ENCODE peak calls at places on chromosomes 6 and 20, in four cellular contexts. One of them, this sample, is unnamed.

GRCh38 chr20:44471481-44471882 is 4.2 kb upstream of the TTPAL start:
- DNase-seq in prostate gland: no peak
- DNase-seq in psoas muscle: no peak
- DNase-seq in fibroblast of pulmonary artery: peak; percentile 71
- DNase-seq in this sample: peak; percentile 46

GRCh38 chr20:5369622-5370021 is 52.9 kb upstream of the PROKR2 start:
- DNase-seq in prostate gland: no peak
- DNase-seq in psoas muscle: no peak
- DNase-seq in fibroblast of pulmonary artery: no peak
- DNase-seq in this sample: no peak

GRCh38 chr6:44211284-44211683 is 5.4 kb upstream of the MYMX start:
- DNase-seq in prostate gland: no peak
- DNase-seq in psoas muscle: no peak
- DNase-seq in fibroblast of pulmonary artery: no peak
- DNase-seq in this sample: no peak

GRCh38 chr6:30830438-30830837 is 53.9 kb upstream of the DDR1 start:
- DNase-seq in prostate gland: no peak
- DNase-seq in psoas muscle: no peak
- DNase-seq in fibroblast of pulmonary artery: no peak
- DNase-seq in this sample: no peak

GRCh38 chr6:91276315-91276714 is 689.4 kb upstream of the MAP3K7 start:
- DNase-seq in prostate gland: no peak
- DNase-seq in psoas muscle: no peak
- DNase-seq in fibroblast of pulmonary artery: no peak
- DNase-seq in this sample: peak; percentile 3

GRCh38 chr6:77773157-77773822 is 120.5 kb downstream of the MEI4 start:
- DNase-seq in prostate gland: no peak
- DNase-seq in psoas muscle: no peak
- DNase-seq in fibroblast of pulmonary artery: no peak
- DNase-seq in this sample: no peak

GRCh38 chr6:140441256-140441655 is 1066.8 kb upstream of the CITED2 start:
- DNase-seq in prostate gland: peak; percentile 32
- DNase-seq in psoas muscle: peak; percentile 25
- DNase-seq in fibroblast of pulmonary artery: peak; percentile 70
- DNase-seq in this sample: peak; percentile 56

GRCh38 chr6:46772754-46773153 is 20.4 kb upstream of the MEP1A start:
- DNase-seq in prostate gland: no peak
- DNase-seq in psoas muscle: no peak
- DNase-seq in fibroblast of pulmonary artery: no peak
- DNase-seq in this sample: no peak

GRCh38 chr6:164531745-164532144 is 777.7 kb downstream of the C6orf118 start:
- DNase-seq in prostate gland: no peak
- DNase-seq in psoas muscle: no peak
- DNase-seq in fibroblast of pulmonary artery: no peak
- DNase-seq in this sample: no peak

GRCh38 chr6:132598473-132598872 is 8.9 kb upstream of the TAAR5 start:
- DNase-seq in prostate gland: no peak
- DNase-seq in psoas muscle: no peak
- DNase-seq in fibroblast of pulmonary artery: no peak
- DNase-seq in this sample: peak; percentile 37

GRCh38 chr6:112253842-112254816 is at the start of gene LAMA4:
- DNase-seq in prostate gland: no peak
- DNase-seq in psoas muscle: peak; percentile 51
- DNase-seq in fibroblast of pulmonary artery: peak; percentile 88
- DNase-seq in this sample: peak; percentile 31

GRCh38 chr6:139539852-139540251 is 165.4 kb upstream of the CITED2 start:
- DNase-seq in prostate gland: no peak
- DNase-seq in psoas muscle: peak; percentile 79
- DNase-seq in fibroblast of pulmonary artery: peak; percentile 91
- DNase-seq in this sample: peak; percentile 96

GRCh38 chr20:18794428-18794787 is 19.2 kb upstream of the SCP2D1 start:
- DNase-seq in prostate gland: no peak
- DNase-seq in psoas muscle: no peak
- DNase-seq in fibroblast of pulmonary artery: no peak
- DNase-seq in this sample: no peak

GRCh38 chr6:39063520-39063919 is 14.9 kb downstream of the GLP1R start:
- DNase-seq in prostate gland: no peak
- DNase-seq in psoas muscle: no peak
- DNase-seq in fibroblast of pulmonary artery: no peak
- DNase-seq in this sample: no peak

GRCh38 chr6:68975064-68975463 is 340.0 kb downstream of the ADGRB3 start:
- DNase-seq in prostate gland: no peak
- DNase-seq in psoas muscle: no peak
- DNase-seq in fibroblast of pulmonary artery: peak; percentile 30
- DNase-seq in this sample: no peak

GRCh38 chr20:25336561-25337422 is 53.8 kb downstream of the ABHD12 start:
- DNase-seq in prostate gland: peak; percentile 80
- DNase-seq in psoas muscle: no peak
- DNase-seq in fibroblast of pulmonary artery: peak; percentile 61
- DNase-seq in this sample: peak; percentile 81

GRCh38 chr20:32970115-32970972 is 33.9 kb downstream of the SUN5 start:
- DNase-seq in prostate gland: no peak
- DNase-seq in psoas muscle: no peak
- DNase-seq in fibroblast of pulmonary artery: no peak
- DNase-seq in this sample: no peak

GRCh38 chr6:123810948-123811347 is 7.3 kb downstream of the NKAIN2 start:
- DNase-seq in prostate gland: no peak
- DNase-seq in psoas muscle: no peak
- DNase-seq in fibroblast of pulmonary artery: no peak
- DNase-seq in this sample: no peak

GRCh38 chr20:38930242-38930569 is 4.0 kb downstream of the FAM83D start:
- DNase-seq in prostate gland: no peak
- DNase-seq in psoas muscle: no peak
- DNase-seq in fibroblast of pulmonary artery: no peak
- DNase-seq in this sample: no peak

GRCh38 chr6:150255840-150256239 is 113.0 kb upstream of the IYD start:
- DNase-seq in prostate gland: no peak
- DNase-seq in psoas muscle: no peak
- DNase-seq in fibroblast of pulmonary artery: no peak
- DNase-seq in this sample: peak; percentile 99

GRCh38 chr6:132063204-132063603 is 112.0 kb upstream of the CCN2 start:
- DNase-seq in prostate gland: no peak
- DNase-seq in psoas muscle: no peak
- DNase-seq in fibroblast of pulmonary artery: peak; percentile 94
- DNase-seq in this sample: no peak

GRCh38 chr20:16926626-16927025 is 178.5 kb downstream of the OTOR start:
- DNase-seq in prostate gland: no peak
- DNase-seq in psoas muscle: no peak
- DNase-seq in fibroblast of pulmonary artery: no peak
- DNase-seq in this sample: no peak

GRCh38 chr6:149271348-149272340 is 45.9 kb upstream of the TAB2 start:
- DNase-seq in prostate gland: no peak
- DNase-seq in psoas muscle: no peak
- DNase-seq in fibroblast of pulmonary artery: peak; percentile 61
- DNase-seq in this sample: no peak

GRCh38 chr20:50342638-50343102 is 152.0 kb downstream of the CEBPB start:
- DNase-seq in prostate gland: no peak
- DNase-seq in psoas muscle: no peak
- DNase-seq in fibroblast of pulmonary artery: no peak
- DNase-seq in this sample: no peak

GRCh38 chr6:41733707-41734665 is 1.4 kb downstream of the TFEB start:
- DNase-seq in prostate gland: peak; percentile 77
- DNase-seq in psoas muscle: peak; percentile 75
- DNase-seq in fibroblast of pulmonary artery: peak; percentile 61
- DNase-seq in this sample: peak; percentile 67

GRCh38 chr20:31675828-31676533 is 38.3 kb downstream of the COX4I2 start:
- DNase-seq in prostate gland: no peak
- DNase-seq in psoas muscle: no peak
- DNase-seq in fibroblast of pulmonary artery: peak; percentile 71
- DNase-seq in this sample: no peak

GRCh38 chr6:136077834-136078576 is 172.1 kb downstream of the MTFR2 start:
- DNase-seq in prostate gland: no peak
- DNase-seq in psoas muscle: no peak
- DNase-seq in fibroblast of pulmonary artery: peak; percentile 93
- DNase-seq in this sample: peak; percentile 42

GRCh38 chr6:40436685-40437604 is 150.2 kb downstream of the LRFN2 start:
- DNase-seq in prostate gland: no peak
- DNase-seq in psoas muscle: no peak
- DNase-seq in fibroblast of pulmonary artery: no peak
- DNase-seq in this sample: peak; percentile 58

DNA sequence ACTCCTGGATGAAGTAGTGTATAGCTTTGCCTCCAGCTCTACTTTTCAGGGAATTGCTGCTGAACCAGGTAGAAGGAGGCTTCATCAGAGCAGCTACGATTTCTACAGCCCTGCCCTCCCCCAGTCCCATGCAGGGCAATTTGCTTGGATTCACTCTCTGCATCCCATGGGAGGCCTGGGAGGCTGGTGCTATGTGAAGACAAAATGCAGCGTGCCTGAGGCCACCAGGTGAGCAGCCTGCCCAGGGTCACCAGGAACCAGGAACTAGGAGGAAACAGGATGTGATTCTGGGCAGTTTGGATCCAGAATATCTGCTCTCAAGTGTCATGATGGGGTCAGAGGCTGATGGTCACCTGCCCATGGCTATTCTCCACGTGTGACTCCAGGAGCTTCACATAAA is 110.2 kb upstream of the PMEPA1 start:
- DNase-seq in prostate gland: no peak
- DNase-seq in psoas muscle: no peak
- DNase-seq in fibroblast of pulmonary artery: no peak
- DNase-seq in this sample: no peak
- TF ChIP-seq CTCF in prostate gland: no peak
- TF ChIP-seq CTCF in psoas muscle: no peak
- TF ChIP-seq CTCF in fibroblast of pulmonary artery: no peak
- TF ChIP-seq CTCF in this sample: no peak

DNA sequence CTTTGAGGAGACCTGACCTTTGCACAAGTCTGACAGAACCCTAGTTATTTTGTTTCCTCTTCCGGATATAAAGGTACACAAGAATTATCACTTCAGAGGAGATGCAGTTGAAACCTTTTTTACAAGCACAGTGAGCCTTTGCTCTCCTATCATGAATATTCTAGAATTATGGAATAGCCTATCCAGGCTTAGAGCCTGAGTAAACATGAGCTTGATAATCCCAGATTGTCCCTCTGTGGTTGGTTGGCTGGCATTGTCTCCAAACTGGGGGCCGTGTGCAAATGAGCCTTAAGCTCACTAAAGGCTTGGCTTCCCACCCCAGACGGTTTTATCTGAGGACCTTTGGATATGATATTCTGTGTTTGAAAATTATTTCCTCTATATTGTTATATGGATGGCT is 32.0 kb downstream of the BTBD3 start:
- DNase-seq in prostate gland: no peak
- DNase-seq in psoas muscle: no peak
- DNase-seq in fibroblast of pulmonary artery: no peak
- DNase-seq in this sample: no peak
- H3K4me3 ChIP-seq in prostate gland: no peak overlapping the region
- H3K4me3 ChIP-seq in psoas muscle: no peak overlapping the region
- H3K4me3 ChIP-seq in fibroblast of pulmonary artery: no peak overlapping the region
- H3K4me3 ChIP-seq in this sample: no peak overlapping the region

GRCh38 chr20:62615750-62616251 is 26.5 kb upstream of the SLCO4A1 start:
- DNase-seq in prostate gland: no peak
- DNase-seq in psoas muscle: no peak
- DNase-seq in fibroblast of pulmonary artery: no peak
- DNase-seq in this sample: no peak

GRCh38 chr20:62620624-62621023 is 21.7 kb upstream of the SLCO4A1 start:
- DNase-seq in prostate gland: no peak
- DNase-seq in psoas muscle: no peak
- DNase-seq in fibroblast of pulmonary artery: no peak
- DNase-seq in this sample: no peak

GRCh38 chr20:62616728-62617621 is 25.3 kb upstream of the SLCO4A1 start:
- DNase-seq in prostate gland: peak; percentile 45
- DNase-seq in psoas muscle: peak; percentile 75
- DNase-seq in fibroblast of pulmonary artery: peak; percentile 70
- DNase-seq in this sample: peak; percentile 61

GRCh38 chr20:62618622-62619529 is 23.4 kb upstream of the SLCO4A1 start:
- DNase-seq in prostate gland: no peak
- DNase-seq in psoas muscle: no peak
- DNase-seq in fibroblast of pulmonary artery: no peak
- DNase-seq in this sample: no peak

GRCh38 chr20:62617711-62618483 is 24.4 kb upstream of the SLCO4A1 start:
- DNase-seq in prostate gland: no peak
- DNase-seq in psoas muscle: peak; percentile 67
- DNase-seq in fibroblast of pulmonary artery: no peak
- DNase-seq in this sample: peak; percentile 46
- TF ChIP-seq CTCF in prostate gland: no peak
- TF ChIP-seq CTCF in psoas muscle: no peak
- TF ChIP-seq CTCF in fibroblast of pulmonary artery: no peak
- TF ChIP-seq CTCF in this sample: no peak

GRCh38 chr20:46023999-46024398 is 5.0 kb upstream of the SLC12A5 start:
- DNase-seq in prostate gland: no peak
- DNase-seq in psoas muscle: no peak
- DNase-seq in fibroblast of pulmonary artery: no peak
- DNase-seq in this sample: peak; percentile 41

GRCh38 chr20:46021361-46022359 is 7.4 kb upstream of the SLC12A5 start:
- DNase-seq in prostate gland: no peak
- DNase-seq in psoas muscle: no peak
- DNase-seq in fibroblast of pulmonary artery: peak; percentile 29
- DNase-seq in this sample: peak; percentile 37

GRCh38 chr20:46020515-46020914 is 8.5 kb upstream of the SLC12A5 start:
- DNase-seq in prostate gland: no peak
- DNase-seq in psoas muscle: no peak
- DNase-seq in fibroblast of pulmonary artery: no peak
- DNase-seq in this sample: no peak

GRCh38 chr20:46023148-46023484 is 5.9 kb upstream of the SLC12A5 start:
- DNase-seq in prostate gland: no peak
- DNase-seq in psoas muscle: no peak
- DNase-seq in fibroblast of pulmonary artery: no peak
- DNase-seq in this sample: no peak

GRCh38 chr20:46022411-46023147 is 6.4 kb upstream of the SLC12A5 start:
- DNase-seq in prostate gland: no peak
- DNase-seq in psoas muscle: peak; percentile 56
- DNase-seq in fibroblast of pulmonary artery: peak; percentile 31
- DNase-seq in this sample: peak; percentile 49
- H3K4me3 ChIP-seq in prostate gland: no peak overlapping the region
- H3K4me3 ChIP-seq in psoas muscle: no peak overlapping the region
- H3K4me3 ChIP-seq in fibroblast of pulmonary artery: peak overlapping the region; percentile 27
- H3K4me3 ChIP-seq in this sample: peak overlapping the region; percentile 2

GRCh38 chr6:100628180-100628579 is 163.5 kb upstream of the SIM1 start:
- DNase-seq in prostate gland: no peak
- DNase-seq in psoas muscle: no peak
- DNase-seq in fibroblast of pulmonary artery: no peak
- DNase-seq in this sample: no peak

DNA sequence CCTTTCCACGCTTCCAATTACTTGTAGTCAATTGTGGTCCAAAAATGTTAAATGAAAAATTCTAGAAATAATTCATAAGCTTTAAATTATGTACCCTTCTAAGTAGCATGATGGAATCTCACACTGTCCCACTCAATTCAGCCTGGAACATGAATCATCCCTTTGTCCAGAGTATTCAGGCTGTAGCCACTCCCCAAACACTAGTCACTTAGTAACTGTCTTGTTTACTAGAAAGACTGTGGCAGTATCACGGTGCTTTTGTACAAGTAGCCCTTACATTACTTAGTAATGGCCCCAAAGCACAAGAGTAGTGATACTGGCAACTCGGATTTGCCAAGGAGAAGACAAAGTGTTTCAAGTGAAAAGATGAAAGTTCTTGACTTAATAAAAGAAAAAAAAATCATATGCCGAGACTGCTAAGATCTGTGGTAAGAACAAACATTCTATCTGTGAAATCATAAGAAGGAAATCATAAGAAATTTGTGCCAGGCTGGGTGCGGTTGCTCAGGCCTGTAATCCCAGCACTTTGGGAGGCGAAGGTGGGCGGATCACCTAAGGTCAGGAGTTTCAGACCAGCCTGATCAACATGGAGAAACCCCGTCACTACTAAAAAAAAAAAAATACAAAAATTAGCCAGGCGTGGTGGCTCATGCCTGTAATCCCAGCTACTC is 168.5 kb upstream of the SIM1 start:
- DNase-seq in prostate gland: no peak
- DNase-seq in psoas muscle: no peak
- DNase-seq in fibroblast of pulmonary artery: peak; percentile 93
- DNase-seq in this sample: peak; percentile 88
- TF ChIP-seq CTCF in prostate gland: no peak
- TF ChIP-seq CTCF in psoas muscle: no peak
- TF ChIP-seq CTCF in fibroblast of pulmonary artery: no peak
- TF ChIP-seq CTCF in this sample: no peak